ENCODE peak calls at places on chromosomes 7 and 10, in five cellular contexts. K is heart right ventricle; V is fibroblast of pulmonary artery; Z is activated CD8-positive, alpha-beta T cell treated with anti-CD3 and anti-CD28 coated beads for 36 hours; F is A549. L is an unnamed sample.

GRCh38 chr7:124723012-124723411 is 42.6 kb downstream of the GPR37 start:
- DNase-seq in Z (no peak), K (no peak), V (peak), F (peak), L (peak)

GRCh38 chr10:59750155-59750945 is 2.9 kb downstream of the MRLN start:
- DNase-seq in V (peak), K (no peak), F (no peak), Z (no peak), L (no peak)

GRCh38 chr10:128051548-128051947 is 74.7 kb downstream of the MKI67 start:
- DNase-seq in V (no peak), F (no peak), K (no peak), Z (no peak), L (no peak)

GRCh38 chr10:86170255-86171153 is 196.1 kb downstream of the GRID1 start:
- DNase-seq in Z (no peak), V (no peak), K (no peak), F (no peak), L (no peak)

GRCh38 chr7:22193361-22194016 is 163.5 kb downstream of the RAPGEF5 start:
- DNase-seq in K (peak), F (no peak), V (peak), Z (no peak), L (no peak)

GRCh38 chr7:140923358-140924006 is 1.2 kb downstream of the BRAF start:
- DNase-seq in Z (no peak), K (peak), V (peak), F (peak), L (no peak)

GRCh38 chr7:1234794-1235500 is 2.3 kb downstream of the UNCX start:
- DNase-seq in K (no peak), Z (peak), V (no peak), F (peak), L (no peak)

GRCh38 chr7:69896100-69896499 is 297.8 kb downstream of the AUTS2 start:
- DNase-seq in F (no peak), K (no peak), Z (no peak), V (no peak), L (no peak)

GRCh38 chr7:69411018-69411417 is 187.3 kb upstream of the AUTS2 start:
- DNase-seq in F (no peak), K (no peak), V (no peak), Z (no peak), L (no peak)

GRCh38 chr7:7761974-7762769 is 43.8 kb upstream of the RPA3 start:
- DNase-seq in Z (peak), F (peak), V (peak), K (no peak), L (peak)

GRCh38 chr10:110502851-110503301 is 5.2 kb downstream of the DUSP5 start:
- DNase-seq in Z (no peak), K (peak), F (peak), V (peak), L (no peak)

GRCh38 chr7:128863433-128863989 is 855 bp downstream of the ATP6V1F start:
- DNase-seq in F (peak), Z (peak), V (peak), K (no peak), L (peak)

GRCh38 chr7:111229181-111229740 is 138.3 kb downstream of the LRRN3 start:
- DNase-seq in Z (no peak), V (no peak), F (no peak), K (no peak), L (no peak)